ENCODE peak calls at places on chromosomes 13 and 19, in five cellular contexts. One of them, this sample, is unnamed.

GRCh38 chr13:48647625-48648024 is 6.1 kb upstream of the CYSLTR2 start:
- DNase-seq in astrocyte: no peak
- DNase-seq in GDM1: no peak
- DNase-seq in activated T-cell treated with anti-CD3 and anti-CD28 coated beads, Interleukin-2, amount 50 U/mL, for 72 hours: no peak
- DNase-seq in H9: no peak
- DNase-seq in this sample: no peak

GRCh38 chr19:16886305-16886880 is 2.4 kb upstream of the F2RL3 start:
- DNase-seq in H9: no peak
- DNase-seq in activated T-cell treated with anti-CD3 and anti-CD28 coated beads, Interleukin-2, amount 50 U/mL, for 72 hours: no peak
- DNase-seq in astrocyte: peak
- DNase-seq in GDM1: no peak
- DNase-seq in this sample: no peak

GRCh38 chr19:44356383-44357111 is at the start of gene ZNF112:
- DNase-seq in H9: peak
- DNase-seq in GDM1: no peak
- DNase-seq in activated T-cell treated with anti-CD3 and anti-CD28 coated beads, Interleukin-2, amount 50 U/mL, for 72 hours: no peak
- DNase-seq in astrocyte: peak
- DNase-seq in this sample: no peak

GRCh38 chr19:28966737-28967401 is 246.1 kb downstream of the UQCRFS1 start:
- DNase-seq in activated T-cell treated with anti-CD3 and anti-CD28 coated beads, Interleukin-2, amount 50 U/mL, for 72 hours: no peak
- DNase-seq in H9: no peak
- DNase-seq in GDM1: no peak
- DNase-seq in astrocyte: peak
- DNase-seq in this sample: no peak

GRCh38 chr13:73138967-73139491 is 80.2 kb downstream of the KLF5 start:
- DNase-seq in astrocyte: no peak
- DNase-seq in GDM1: no peak
- DNase-seq in H9: no peak
- DNase-seq in activated T-cell treated with anti-CD3 and anti-CD28 coated beads, Interleukin-2, amount 50 U/mL, for 72 hours: no peak
- DNase-seq in this sample: no peak

GRCh38 chr19:40273469-40274360 is 11.4 kb downstream of the AKT2 start:
- DNase-seq in astrocyte: no peak
- DNase-seq in GDM1: no peak
- DNase-seq in activated T-cell treated with anti-CD3 and anti-CD28 coated beads, Interleukin-2, amount 50 U/mL, for 72 hours: no peak
- DNase-seq in H9: no peak
- DNase-seq in this sample: no peak

GRCh38 chr13:35342440-35342839 is 134.0 kb downstream of the MAB21L1 start:
- DNase-seq in activated T-cell treated with anti-CD3 and anti-CD28 coated beads, Interleukin-2, amount 50 U/mL, for 72 hours: no peak
- DNase-seq in H9: no peak
- DNase-seq in GDM1: no peak
- DNase-seq in astrocyte: no peak
- DNase-seq in this sample: no peak

GRCh38 chr19:1315470-1316166 is 29.9 kb downstream of the EFNA2 start:
- DNase-seq in GDM1: peak
- DNase-seq in H9: peak
- DNase-seq in activated T-cell treated with anti-CD3 and anti-CD28 coated beads, Interleukin-2, amount 50 U/mL, for 72 hours: peak
- DNase-seq in astrocyte: peak
- DNase-seq in this sample: peak

GRCh38 chr19:47520343-47520806 is 5.5 kb upstream of the NAPA start:
- DNase-seq in H9: no peak
- DNase-seq in GDM1: no peak
- DNase-seq in activated T-cell treated with anti-CD3 and anti-CD28 coated beads, Interleukin-2, amount 50 U/mL, for 72 hours: no peak
- DNase-seq in astrocyte: no peak
- DNase-seq in this sample: no peak

GRCh38 chr13:43574601-43575000 is 212.2 kb downstream of the ENOX1 start:
- DNase-seq in GDM1: peak
- DNase-seq in activated T-cell treated with anti-CD3 and anti-CD28 coated beads, Interleukin-2, amount 50 U/mL, for 72 hours: no peak
- DNase-seq in astrocyte: peak
- DNase-seq in H9: no peak
- DNase-seq in this sample: no peak

GRCh38 chr13:105997436-105998232 is 537.8 kb downstream of the EFNB2 start:
- DNase-seq in activated T-cell treated with anti-CD3 and anti-CD28 coated beads, Interleukin-2, amount 50 U/mL, for 72 hours: no peak
- DNase-seq in H9: no peak
- DNase-seq in astrocyte: peak
- DNase-seq in GDM1: no peak
- DNase-seq in this sample: no peak

GRCh38 chr19:13329766-13330165 is 176.5 kb downstream of the CACNA1A start:
- DNase-seq in activated T-cell treated with anti-CD3 and anti-CD28 coated beads, Interleukin-2, amount 50 U/mL, for 72 hours: no peak
- DNase-seq in astrocyte: no peak
- DNase-seq in GDM1: no peak
- DNase-seq in H9: no peak
- DNase-seq in this sample: no peak

GRCh38 chr19:12596927-12597548 is 13.6 kb downstream of the ZNF490 start:
- DNase-seq in H9: no peak
- DNase-seq in astrocyte: no peak
- DNase-seq in activated T-cell treated with anti-CD3 and anti-CD28 coated beads, Interleukin-2, amount 50 U/mL, for 72 hours: no peak
- DNase-seq in GDM1: no peak
- DNase-seq in this sample: no peak

GRCh38 chr19:2550431-2551171 is 74.7 kb downstream of the GADD45B start:
- DNase-seq in activated T-cell treated with anti-CD3 and anti-CD28 coated beads, Interleukin-2, amount 50 U/mL, for 72 hours: no peak
- DNase-seq in H9: peak
- DNase-seq in astrocyte: no peak
- DNase-seq in GDM1: no peak
- DNase-seq in this sample: no peak

GRCh38 chr19:45245826-45246225 is 619 bp upstream of the EXOC3L2 start:
- DNase-seq in activated T-cell treated with anti-CD3 and anti-CD28 coated beads, Interleukin-2, amount 50 U/mL, for 72 hours: no peak
- DNase-seq in astrocyte: no peak
- DNase-seq in GDM1: no peak
- DNase-seq in H9: no peak
- DNase-seq in this sample: no peak

GRCh38 chr19:5947435-5947834 is 30.5 kb downstream of the RANBP3 start:
- DNase-seq in activated T-cell treated with anti-CD3 and anti-CD28 coated beads, Interleukin-2, amount 50 U/mL, for 72 hours: no peak
- DNase-seq in GDM1: no peak
- DNase-seq in H9: no peak
- DNase-seq in astrocyte: peak
- DNase-seq in this sample: no peak

GRCh38 chr19:1206733-1207301 is 1.2 kb downstream of the STK11 start:
- DNase-seq in H9: peak
- DNase-seq in astrocyte: no peak
- DNase-seq in activated T-cell treated with anti-CD3 and anti-CD28 coated beads, Interleukin-2, amount 50 U/mL, for 72 hours: peak
- DNase-seq in GDM1: peak
- DNase-seq in this sample: no peak

GRCh38 chr19:16013851-16014840 is 62.1 kb upstream of the TPM4 start:
- DNase-seq in GDM1: no peak
- DNase-seq in H9: no peak
- DNase-seq in astrocyte: no peak
- DNase-seq in activated T-cell treated with anti-CD3 and anti-CD28 coated beads, Interleukin-2, amount 50 U/mL, for 72 hours: no peak
- DNase-seq in this sample: no peak

GRCh38 chr19:821976-822773 is 420 bp upstream of the PLPPR3 start:
- DNase-seq in astrocyte: no peak
- DNase-seq in activated T-cell treated with anti-CD3 and anti-CD28 coated beads, Interleukin-2, amount 50 U/mL, for 72 hours: no peak
- DNase-seq in H9: peak
- DNase-seq in GDM1: no peak
- DNase-seq in this sample: no peak

GRCh38 chr13:106616729-106617128 is 48.8 kb upstream of the ARGLU1 start:
- DNase-seq in H9: no peak
- DNase-seq in GDM1: no peak
- DNase-seq in activated T-cell treated with anti-CD3 and anti-CD28 coated beads, Interleukin-2, amount 50 U/mL, for 72 hours: no peak
- DNase-seq in astrocyte: no peak
- DNase-seq in this sample: no peak

GRCh38 chr13:20192470-20193141 is at the start of gene GJB2:
- DNase-seq in activated T-cell treated with anti-CD3 and anti-CD28 coated beads, Interleukin-2, amount 50 U/mL, for 72 hours: peak
- DNase-seq in astrocyte: no peak
- DNase-seq in H9: no peak
- DNase-seq in GDM1: no peak
- DNase-seq in this sample: no peak

GRCh38 chr19:3821857-3822364 is 35.7 kb upstream of the MATK start:
- DNase-seq in astrocyte: no peak
- DNase-seq in GDM1: peak
- DNase-seq in H9: peak
- DNase-seq in activated T-cell treated with anti-CD3 and anti-CD28 coated beads, Interleukin-2, amount 50 U/mL, for 72 hours: peak
- DNase-seq in this sample: peak

GRCh38 chr19:17779281-17779930 is 15.5 kb upstream of the B3GNT3 start:
- DNase-seq in H9: peak
- DNase-seq in activated T-cell treated with anti-CD3 and anti-CD28 coated beads, Interleukin-2, amount 50 U/mL, for 72 hours: no peak
- DNase-seq in astrocyte: peak
- DNase-seq in GDM1: peak
- DNase-seq in this sample: no peak

GRCh38 chr13:49637989-49638388 is 9.7 kb downstream of the ARL11 start:
- DNase-seq in H9: no peak
- DNase-seq in GDM1: no peak
- DNase-seq in astrocyte: no peak
- DNase-seq in activated T-cell treated with anti-CD3 and anti-CD28 coated beads, Interleukin-2, amount 50 U/mL, for 72 hours: no peak
- DNase-seq in this sample: no peak

GRCh38 chr13:100721885-100722512 is 47.4 kb upstream of the TMTC4 start:
- DNase-seq in activated T-cell treated with anti-CD3 and anti-CD28 coated beads, Interleukin-2, amount 50 U/mL, for 72 hours: peak
- DNase-seq in GDM1: no peak
- DNase-seq in H9: peak
- DNase-seq in astrocyte: peak
- DNase-seq in this sample: peak

GRCh38 chr13:110872034-110872767 is 42.7 kb downstream of the ANKRD10 start:
- DNase-seq in activated T-cell treated with anti-CD3 and anti-CD28 coated beads, Interleukin-2, amount 50 U/mL, for 72 hours: no peak
- DNase-seq in GDM1: no peak
- DNase-seq in astrocyte: no peak
- DNase-seq in H9: no peak
- DNase-seq in this sample: no peak

This sample was measured in GM12892.